ENCODE peak calls at places on chromosomes 16 and 17, in ten cellular contexts. J, D, L, H, V, C, U, P, R and M are unnamed samples.

GRCh38 chr17:18172528-18173278 is 10.9 kb upstream of the ALKBH5 start:
- DNase-seq in J (no peak), D (peak; percentile 46), L (no peak), H (no peak), V (no peak), C (no peak), U (no peak), P (no peak), R (peak; percentile 76), M (no peak)

GRCh38 chr16:29745126-29745852 is 501 bp downstream of the C16orf54 start:
- DNase-seq in J (peak; percentile 20), D (no peak), L (no peak), H (no peak), V (no peak), C (no peak), U (peak; percentile 91), P (no peak), R (no peak), M (no peak)

GRCh38 chr17:47725446-47726109 is 7.5 kb upstream of the TBX21 start:
- DNase-seq in J (no peak), D (no peak), L (no peak), H (no peak), V (no peak), C (no peak), U (no peak), P (no peak), R (no peak), M (no peak)

GRCh38 chr17:47275245-47275984 is 21.8 kb downstream of the ITGB3 start:
- DNase-seq in J (peak; percentile 93), D (peak; percentile 84), L (no peak), H (peak; percentile 55), V (peak; percentile 89), C (peak; percentile 66), U (no peak), P (peak; percentile 50), R (peak; percentile 93), M (peak; percentile 92)

GRCh38 chr16:67024384-67024896 is 4.5 kb upstream of the CBFB start:
- DNase-seq in J (no peak), D (no peak), L (no peak), H (no peak), V (no peak), C (no peak), U (peak; percentile 17), P (no peak), R (no peak), M (peak; percentile 34)

GRCh38 chr16:2213817-2214720 is 571 bp downstream of the PGP start:
- DNase-seq in J (no peak), D (no peak), L (no peak), H (no peak), V (no peak), C (no peak), U (peak; percentile 84), P (no peak), R (no peak), M (no peak)

GRCh38 chr17:44971776-44972483 is 3.8 kb upstream of the C1QL1 start:
- DNase-seq in J (no peak), D (peak; percentile 72), L (no peak), H (no peak), V (no peak), C (no peak), U (no peak), P (peak; percentile 49), R (peak; percentile 24), M (no peak)

GRCh38 chr17:19747829-19748806 is at the start of gene ALDH3A1:
- DNase-seq in J (no peak), D (no peak), L (no peak), H (no peak), V (no peak), C (peak; percentile 89), U (no peak), P (no peak), R (no peak), M (no peak)

GRCh38 chr16:77669057-77669456 is 53.3 kb upstream of the NUDT7 start:
- DNase-seq in J (no peak), D (no peak), L (no peak), H (no peak), V (no peak), C (no peak), U (no peak), P (no peak), R (no peak), M (no peak)

GRCh38 chr17:38572665-38573365 is 32.9 kb downstream of the SRCIN1 start:
- DNase-seq in J (no peak), D (no peak), L (no peak), H (no peak), V (no peak), C (peak; percentile 34), U (no peak), P (no peak), R (no peak), M (no peak)

GRCh38 chr17:17511971-17512858 is 16.0 kb upstream of the RASD1 start:
- DNase-seq in J (peak; percentile 9), D (peak; percentile 93), L (no peak), H (peak; percentile 59), V (no peak), C (peak; percentile 52), U (peak; percentile 62), P (peak; percentile 85), R (peak; percentile 83), M (no peak)

GRCh38 chr17:72488542-72489272 is 367.9 kb downstream of the SOX9 start:
- DNase-seq in J (no peak), D (no peak), L (no peak), H (no peak), V (no peak), C (peak; percentile 36), U (peak; percentile 25), P (no peak), R (no peak), M (no peak)

GRCh38 chr16:58021661-58022551 is 3.6 kb upstream of the MMP15 start:
- DNase-seq in J (peak; percentile 11), D (peak; percentile 82), L (no peak), H (no peak), V (no peak), C (no peak), U (peak; percentile 54), P (peak; percentile 41), R (peak; percentile 47), M (no peak)

GRCh38 chr17:27418366-27418615 is 38.0 kb upstream of the KSR1 start:
- DNase-seq in J (no peak), D (no peak), L (no peak), H (no peak), V (no peak), C (no peak), U (no peak), P (no peak), R (no peak), M (no peak)

GRCh38 chr17:6523330-6523729 is 33.0 kb downstream of the PITPNM3 start:
- DNase-seq in J (no peak), D (peak; percentile 26), L (no peak), H (no peak), V (no peak), C (no peak), U (no peak), P (no peak), R (peak; percentile 14), M (no peak)
- H3K27ac ChIP-seq in J (no peak overlapping the region), D (no peak overlapping the region), L (no peak overlapping the region), H (no peak overlapping the region), V (no peak overlapping the region), C (no peak overlapping the region), U (no peak overlapping the region), P (no peak overlapping the region), R (no peak overlapping the region), M (no peak overlapping the region)

GRCh38 chr17:32518856-32519768 is 32.3 kb downstream of the CDK5R1 start:
- DNase-seq in J (peak; percentile 57), D (no peak), L (no peak), H (peak; percentile 19), V (no peak), C (peak; percentile 63), U (peak; percentile 94), P (no peak), R (peak; percentile 6), M (no peak)
- H3K27ac ChIP-seq in J (peak overlapping the region; percentile 53), D (no peak overlapping the region), L (peak overlapping the region; percentile 87), H (peak overlapping the region; percentile 43), V (no peak overlapping the region), C (no peak overlapping the region), U (peak overlapping the region; percentile 85), P (no peak overlapping the region), R (no peak overlapping the region), M (no peak overlapping the region)

GRCh38 chr16:10822702-10823101 is 4.1 kb upstream of the TVP23A start:
- DNase-seq in J (no peak), D (no peak), L (no peak), H (no peak), V (no peak), C (no peak), U (no peak), P (no peak), R (no peak), M (no peak)

GRCh38 chr16:10824111-10824893 is 5.7 kb upstream of the TVP23A start:
- DNase-seq in J (no peak), D (no peak), L (no peak), H (no peak), V (no peak), C (peak; percentile 97), U (no peak), P (no peak), R (no peak), M (no peak)

GRCh38 chr16:10817514-10817913 is 1.1 kb downstream of the TVP23A start:
- DNase-seq in J (no peak), D (no peak), L (no peak), H (no peak), V (no peak), C (no peak), U (no peak), P (no peak), R (no peak), M (no peak)

GRCh38 chr16:10817963-10818941 is at the start of gene TVP23A:
- DNase-seq in J (no peak), D (no peak), L (no peak), H (no peak), V (no peak), C (no peak), U (no peak), P (no peak), R (no peak), M (no peak)

DNA sequence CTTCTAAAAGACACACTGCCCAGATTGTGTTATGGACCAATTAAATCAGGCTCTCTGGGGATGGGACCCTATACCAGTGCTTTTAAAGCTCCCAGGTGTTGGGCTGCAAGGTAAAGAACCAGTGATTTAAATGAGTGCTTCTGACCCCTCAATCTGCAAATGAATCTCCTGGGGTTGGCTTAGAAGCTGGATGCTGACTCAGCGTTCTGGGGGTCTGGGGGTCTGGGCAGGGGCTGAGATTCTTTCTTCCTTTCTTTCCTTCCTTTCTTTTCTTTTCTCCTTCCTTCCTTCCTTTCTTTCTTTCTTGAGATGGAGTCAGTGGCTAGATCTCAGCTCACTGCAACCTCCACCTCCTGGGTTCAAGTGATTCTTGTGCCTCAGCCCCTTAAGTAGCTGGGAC is 2.0 kb upstream of the TVP23A start:
- DNase-seq in J (no peak), D (no peak), L (no peak), H (no peak), V (no peak), C (no peak), U (no peak), P (no peak), R (no peak), M (no peak)
- H3K27ac ChIP-seq in J (no peak overlapping the region), D (no peak overlapping the region), L (no peak overlapping the region), H (no peak overlapping the region), V (no peak overlapping the region), C (no peak overlapping the region), U (no peak overlapping the region), P (no peak overlapping the region), R (no peak overlapping the region), M (no peak overlapping the region)

GRCh38 chr16:71659471-71659870 is 33.5 kb downstream of the MARVELD3 start:
- DNase-seq in J (no peak), D (no peak), L (no peak), H (no peak), V (no peak), C (no peak), U (no peak), P (no peak), R (no peak), M (no peak)

GRCh38 chr16:71658771-71659170 is 32.8 kb downstream of the MARVELD3 start:
- DNase-seq in J (no peak), D (no peak), L (no peak), H (no peak), V (no peak), C (no peak), U (no peak), P (no peak), R (no peak), M (no peak)
- H3K27ac ChIP-seq in J (no peak overlapping the region), D (no peak overlapping the region), L (no peak overlapping the region), H (no peak overlapping the region), V (no peak overlapping the region), C (no peak overlapping the region), U (no peak overlapping the region), P (no peak overlapping the region), R (no peak overlapping the region), M (no peak overlapping the region)